ENCODE peak calls at places on chromosomes 12 and 14, in eight cellular contexts. One of them, this sample, is unnamed.

GRCh38 chr14:40784860-40785259 is 821.8 kb upstream of the LRFN5 start:
- DNase-seq in renal cortical epithelial cell: no peak
- DNase-seq in LoVo: no peak
- DNase-seq in amniotic stem cell: no peak
- DNase-seq in posterior cingulate gyrus: no peak
- DNase-seq in NCI-H1105: no peak
- DNase-seq in HTR-8/SVneo: no peak
- DNase-seq in NCI-H1092 treated with DMSO at 0.1 percent for 48 hours: no peak
- DNase-seq in this sample: no peak

GRCh38 chr14:81221579-81222102 is 882 bp upstream of the GTF2A1 start:
- DNase-seq in renal cortical epithelial cell: no peak
- DNase-seq in posterior cingulate gyrus: no peak
- DNase-seq in NCI-H1092 treated with DMSO at 0.1 percent for 48 hours: no peak
- DNase-seq in LoVo: no peak
- DNase-seq in NCI-H1105: no peak
- DNase-seq in HTR-8/SVneo: no peak
- DNase-seq in amniotic stem cell: no peak
- DNase-seq in this sample: peak; percentile 65

GRCh38 chr12:62900686-62901272 is 34.2 kb downstream of the PPM1H start:
- DNase-seq in NCI-H1092 treated with DMSO at 0.1 percent for 48 hours: no peak
- DNase-seq in amniotic stem cell: no peak
- DNase-seq in NCI-H1105: no peak
- DNase-seq in HTR-8/SVneo: no peak
- DNase-seq in LoVo: no peak
- DNase-seq in renal cortical epithelial cell: no peak
- DNase-seq in posterior cingulate gyrus: no peak
- DNase-seq in this sample: no peak

GRCh38 chr14:105300542-105301102 is at the start of gene BRF1:
- DNase-seq in renal cortical epithelial cell: peak; percentile 67
- DNase-seq in LoVo: peak; percentile 96
- DNase-seq in amniotic stem cell: peak; percentile 87
- DNase-seq in NCI-H1092 treated with DMSO at 0.1 percent for 48 hours: peak; percentile 93
- DNase-seq in posterior cingulate gyrus: peak; percentile 74
- DNase-seq in HTR-8/SVneo: peak; percentile 95
- DNase-seq in NCI-H1105: peak; percentile 91
- DNase-seq in this sample: peak; percentile 39

GRCh38 chr12:47095446-47096236 is 15.9 kb upstream of the AMIGO2 start:
- DNase-seq in NCI-H1092 treated with DMSO at 0.1 percent for 48 hours: no peak
- DNase-seq in posterior cingulate gyrus: no peak
- DNase-seq in renal cortical epithelial cell: peak; percentile 85
- DNase-seq in HTR-8/SVneo: peak; percentile 51
- DNase-seq in NCI-H1105: no peak
- DNase-seq in amniotic stem cell: no peak
- DNase-seq in LoVo: peak; percentile 66
- DNase-seq in this sample: no peak

GRCh38 chr12:78651755-78652154 is 212.8 kb upstream of the SYT1 start:
- DNase-seq in amniotic stem cell: no peak
- DNase-seq in NCI-H1105: no peak
- DNase-seq in HTR-8/SVneo: no peak
- DNase-seq in posterior cingulate gyrus: no peak
- DNase-seq in LoVo: no peak
- DNase-seq in NCI-H1092 treated with DMSO at 0.1 percent for 48 hours: no peak
- DNase-seq in renal cortical epithelial cell: no peak
- DNase-seq in this sample: no peak

GRCh38 chr12:49098035-49098451 is 3.4 kb upstream of the DHH start:
- DNase-seq in LoVo: peak; percentile 42
- DNase-seq in NCI-H1092 treated with DMSO at 0.1 percent for 48 hours: no peak
- DNase-seq in posterior cingulate gyrus: peak; percentile 71
- DNase-seq in HTR-8/SVneo: peak; percentile 53
- DNase-seq in renal cortical epithelial cell: peak; percentile 31
- DNase-seq in NCI-H1105: peak; percentile 7
- DNase-seq in amniotic stem cell: no peak
- DNase-seq in this sample: peak; percentile 2

GRCh38 chr14:54104746-54105145 is 148.1 kb upstream of the BMP4 start:
- DNase-seq in renal cortical epithelial cell: no peak
- DNase-seq in LoVo: no peak
- DNase-seq in amniotic stem cell: no peak
- DNase-seq in HTR-8/SVneo: no peak
- DNase-seq in posterior cingulate gyrus: no peak
- DNase-seq in NCI-H1092 treated with DMSO at 0.1 percent for 48 hours: no peak
- DNase-seq in NCI-H1105: no peak
- DNase-seq in this sample: no peak

GRCh38 chr14:89129570-89129969 is 287.5 kb downstream of the FOXN3 start:
- DNase-seq in renal cortical epithelial cell: no peak
- DNase-seq in HTR-8/SVneo: no peak
- DNase-seq in amniotic stem cell: no peak
- DNase-seq in LoVo: no peak
- DNase-seq in posterior cingulate gyrus: no peak
- DNase-seq in NCI-H1105: no peak
- DNase-seq in NCI-H1092 treated with DMSO at 0.1 percent for 48 hours: no peak
- DNase-seq in this sample: no peak

GRCh38 chr14:20603813-20604212 is 12.6 kb upstream of the RNASE12 start:
- DNase-seq in LoVo: no peak
- DNase-seq in NCI-H1092 treated with DMSO at 0.1 percent for 48 hours: no peak
- DNase-seq in amniotic stem cell: no peak
- DNase-seq in HTR-8/SVneo: no peak
- DNase-seq in posterior cingulate gyrus: no peak
- DNase-seq in NCI-H1105: no peak
- DNase-seq in renal cortical epithelial cell: no peak
- DNase-seq in this sample: no peak

GRCh38 chr12:105942316-105942715 is 196.4 kb downstream of the NUAK1 start:
- DNase-seq in renal cortical epithelial cell: no peak
- DNase-seq in NCI-H1092 treated with DMSO at 0.1 percent for 48 hours: no peak
- DNase-seq in amniotic stem cell: no peak
- DNase-seq in NCI-H1105: no peak
- DNase-seq in posterior cingulate gyrus: no peak
- DNase-seq in HTR-8/SVneo: no peak
- DNase-seq in LoVo: no peak
- DNase-seq in this sample: no peak

GRCh38 chr12:1131811-1132224 is 140.8 kb downstream of the ERC1 start:
- DNase-seq in renal cortical epithelial cell: no peak
- DNase-seq in amniotic stem cell: no peak
- DNase-seq in NCI-H1092 treated with DMSO at 0.1 percent for 48 hours: peak; percentile 7
- DNase-seq in LoVo: no peak
- DNase-seq in posterior cingulate gyrus: no peak
- DNase-seq in NCI-H1105: no peak
- DNase-seq in HTR-8/SVneo: no peak
- DNase-seq in this sample: no peak

GRCh38 chr14:23910081-23910875 is 43.3 kb upstream of the DHRS4 start:
- DNase-seq in renal cortical epithelial cell: peak; percentile 38
- DNase-seq in posterior cingulate gyrus: peak; percentile 45
- DNase-seq in NCI-H1105: peak; percentile 39
- DNase-seq in HTR-8/SVneo: peak; percentile 60
- DNase-seq in LoVo: peak; percentile 56
- DNase-seq in amniotic stem cell: peak; percentile 45
- DNase-seq in NCI-H1092 treated with DMSO at 0.1 percent for 48 hours: peak; percentile 46
- DNase-seq in this sample: peak; percentile 54

GRCh38 chr14:55350461-55350860 is 61.2 kb downstream of the ATG14 start:
- DNase-seq in NCI-H1092 treated with DMSO at 0.1 percent for 48 hours: no peak
- DNase-seq in posterior cingulate gyrus: no peak
- DNase-seq in amniotic stem cell: no peak
- DNase-seq in renal cortical epithelial cell: no peak
- DNase-seq in HTR-8/SVneo: no peak
- DNase-seq in NCI-H1105: no peak
- DNase-seq in LoVo: no peak
- DNase-seq in this sample: no peak

GRCh38 chr14:81437226-81437625 is 37.1 kb upstream of the STON2 start:
- DNase-seq in LoVo: no peak
- DNase-seq in renal cortical epithelial cell: no peak
- DNase-seq in NCI-H1092 treated with DMSO at 0.1 percent for 48 hours: no peak
- DNase-seq in posterior cingulate gyrus: no peak
- DNase-seq in NCI-H1105: no peak
- DNase-seq in HTR-8/SVneo: no peak
- DNase-seq in amniotic stem cell: no peak
- DNase-seq in this sample: no peak

GRCh38 chr12:112218150-112218549 is 92.8 kb downstream of the TRAFD1 start:
- DNase-seq in NCI-H1092 treated with DMSO at 0.1 percent for 48 hours: no peak
- DNase-seq in LoVo: no peak
- DNase-seq in posterior cingulate gyrus: no peak
- DNase-seq in HTR-8/SVneo: no peak
- DNase-seq in amniotic stem cell: no peak
- DNase-seq in renal cortical epithelial cell: no peak
- DNase-seq in NCI-H1105: no peak
- DNase-seq in this sample: no peak

GRCh38 chr12:94875525-94875924 is 128.0 kb downstream of the NDUFA12 start:
- DNase-seq in LoVo: peak; percentile 49
- DNase-seq in NCI-H1092 treated with DMSO at 0.1 percent for 48 hours: peak; percentile 67
- DNase-seq in renal cortical epithelial cell: peak; percentile 65
- DNase-seq in amniotic stem cell: no peak
- DNase-seq in posterior cingulate gyrus: no peak
- DNase-seq in NCI-H1105: peak; percentile 6
- DNase-seq in HTR-8/SVneo: no peak
- DNase-seq in this sample: peak; percentile 39

GRCh38 chr12:1808036-1808797 is 12.1 kb upstream of the LRTM2 start:
- DNase-seq in NCI-H1092 treated with DMSO at 0.1 percent for 48 hours: no peak
- DNase-seq in HTR-8/SVneo: no peak
- DNase-seq in LoVo: no peak
- DNase-seq in renal cortical epithelial cell: no peak
- DNase-seq in amniotic stem cell: no peak
- DNase-seq in posterior cingulate gyrus: no peak
- DNase-seq in NCI-H1105: no peak
- DNase-seq in this sample: no peak

GRCh38 chr14:28867571-28867970 is 101.0 kb downstream of the FOXG1 start:
- DNase-seq in posterior cingulate gyrus: no peak
- DNase-seq in NCI-H1092 treated with DMSO at 0.1 percent for 48 hours: no peak
- DNase-seq in LoVo: no peak
- DNase-seq in amniotic stem cell: no peak
- DNase-seq in HTR-8/SVneo: no peak
- DNase-seq in NCI-H1105: no peak
- DNase-seq in renal cortical epithelial cell: no peak
- DNase-seq in this sample: no peak

GRCh38 chr12:70837026-70837425 is 83.5 kb downstream of the PTPRR start:
- DNase-seq in posterior cingulate gyrus: no peak
- DNase-seq in NCI-H1105: no peak
- DNase-seq in NCI-H1092 treated with DMSO at 0.1 percent for 48 hours: no peak
- DNase-seq in renal cortical epithelial cell: no peak
- DNase-seq in amniotic stem cell: no peak
- DNase-seq in HTR-8/SVneo: no peak
- DNase-seq in LoVo: no peak
- DNase-seq in this sample: no peak

GRCh38 chr14:90443161-90444076 is 46.6 kb downstream of the CALM1 start:
- DNase-seq in NCI-H1092 treated with DMSO at 0.1 percent for 48 hours: no peak
- DNase-seq in renal cortical epithelial cell: peak; percentile 56
- DNase-seq in HTR-8/SVneo: no peak
- DNase-seq in LoVo: no peak
- DNase-seq in posterior cingulate gyrus: no peak
- DNase-seq in amniotic stem cell: no peak
- DNase-seq in NCI-H1105: no peak
- DNase-seq in this sample: no peak

GRCh38 chr14:65302571-65303184 is 109.9 kb upstream of the FUT8 start:
- DNase-seq in posterior cingulate gyrus: no peak
- DNase-seq in HTR-8/SVneo: no peak
- DNase-seq in NCI-H1105: peak; percentile 66
- DNase-seq in LoVo: peak; percentile 27
- DNase-seq in NCI-H1092 treated with DMSO at 0.1 percent for 48 hours: peak; percentile 35
- DNase-seq in amniotic stem cell: no peak
- DNase-seq in renal cortical epithelial cell: peak; percentile 62
- DNase-seq in this sample: no peak

GRCh38 chr12:76265424-76266180 is 82.6 kb downstream of the BBS10 start:
- DNase-seq in amniotic stem cell: no peak
- DNase-seq in NCI-H1092 treated with DMSO at 0.1 percent for 48 hours: no peak
- DNase-seq in HTR-8/SVneo: no peak
- DNase-seq in renal cortical epithelial cell: no peak
- DNase-seq in NCI-H1105: no peak
- DNase-seq in LoVo: no peak
- DNase-seq in posterior cingulate gyrus: no peak
- DNase-seq in this sample: no peak

GRCh38 chr12:131775124-131775903 is 52.9 kb upstream of the MMP17 start:
- DNase-seq in HTR-8/SVneo: no peak
- DNase-seq in amniotic stem cell: no peak
- DNase-seq in NCI-H1092 treated with DMSO at 0.1 percent for 48 hours: no peak
- DNase-seq in NCI-H1105: no peak
- DNase-seq in LoVo: no peak
- DNase-seq in posterior cingulate gyrus: no peak
- DNase-seq in renal cortical epithelial cell: no peak
- DNase-seq in this sample: no peak

GRCh38 chr12:66647034-66647691 is 31.7 kb downstream of the GRIP1 start:
- DNase-seq in NCI-H1092 treated with DMSO at 0.1 percent for 48 hours: no peak
- DNase-seq in renal cortical epithelial cell: peak; percentile 98
- DNase-seq in amniotic stem cell: peak; percentile 54
- DNase-seq in LoVo: no peak
- DNase-seq in HTR-8/SVneo: peak; percentile 45
- DNase-seq in posterior cingulate gyrus: no peak
- DNase-seq in NCI-H1105: no peak
- DNase-seq in this sample: no peak

GRCh38 chr12:97757431-97758091 is 295.0 kb downstream of the RMST start:
- DNase-seq in posterior cingulate gyrus: no peak
- DNase-seq in HTR-8/SVneo: no peak
- DNase-seq in renal cortical epithelial cell: no peak
- DNase-seq in LoVo: no peak
- DNase-seq in NCI-H1105: no peak
- DNase-seq in amniotic stem cell: no peak
- DNase-seq in NCI-H1092 treated with DMSO at 0.1 percent for 48 hours: no peak
- DNase-seq in this sample: no peak

GRCh38 chr14:23573384-23573783 is 5.2 kb downstream of the JPH4 start:
- DNase-seq in renal cortical epithelial cell: no peak
- DNase-seq in amniotic stem cell: no peak
- DNase-seq in NCI-H1092 treated with DMSO at 0.1 percent for 48 hours: no peak
- DNase-seq in HTR-8/SVneo: no peak
- DNase-seq in NCI-H1105: peak; percentile 72
- DNase-seq in LoVo: no peak
- DNase-seq in posterior cingulate gyrus: no peak
- DNase-seq in this sample: no peak

GRCh38 chr12:45651029-45651428 is 78.5 kb upstream of the ARID2 start:
- DNase-seq in posterior cingulate gyrus: no peak
- DNase-seq in HTR-8/SVneo: no peak
- DNase-seq in LoVo: no peak
- DNase-seq in NCI-H1092 treated with DMSO at 0.1 percent for 48 hours: no peak
- DNase-seq in NCI-H1105: no peak
- DNase-seq in amniotic stem cell: no peak
- DNase-seq in renal cortical epithelial cell: no peak
- DNase-seq in this sample: no peak

GRCh38 chr14:60931206-60931605 is 49.7 kb downstream of the TRMT5 start:
- DNase-seq in LoVo: no peak
- DNase-seq in HTR-8/SVneo: no peak
- DNase-seq in amniotic stem cell: no peak
- DNase-seq in NCI-H1105: peak; percentile 90
- DNase-seq in NCI-H1092 treated with DMSO at 0.1 percent for 48 hours: peak; percentile 44
- DNase-seq in renal cortical epithelial cell: no peak
- DNase-seq in posterior cingulate gyrus: no peak
- DNase-seq in this sample: peak; percentile 39

GRCh38 chr14:50530358-50530757 is 2.0 kb downstream of the MAP4K5 start:
- DNase-seq in posterior cingulate gyrus: no peak
- DNase-seq in LoVo: no peak
- DNase-seq in NCI-H1092 treated with DMSO at 0.1 percent for 48 hours: no peak
- DNase-seq in renal cortical epithelial cell: peak; percentile 67
- DNase-seq in amniotic stem cell: no peak
- DNase-seq in HTR-8/SVneo: no peak
- DNase-seq in NCI-H1105: no peak
- DNase-seq in this sample: no peak

GRCh38 chr14:104087981-104088850 is 2.7 kb downstream of the ASPG start:
- DNase-seq in renal cortical epithelial cell: no peak
- DNase-seq in LoVo: no peak
- DNase-seq in HTR-8/SVneo: no peak
- DNase-seq in posterior cingulate gyrus: no peak
- DNase-seq in amniotic stem cell: no peak
- DNase-seq in NCI-H1105: no peak
- DNase-seq in NCI-H1092 treated with DMSO at 0.1 percent for 48 hours: no peak
- DNase-seq in this sample: no peak

GRCh38 chr14:93785423-93785822 is 2.9 kb downstream of the PRIMA1 start:
- DNase-seq in amniotic stem cell: no peak
- DNase-seq in LoVo: no peak
- DNase-seq in posterior cingulate gyrus: no peak
- DNase-seq in HTR-8/SVneo: no peak
- DNase-seq in NCI-H1105: no peak
- DNase-seq in NCI-H1092 treated with DMSO at 0.1 percent for 48 hours: no peak
- DNase-seq in renal cortical epithelial cell: no peak
- DNase-seq in this sample: no peak

GRCh38 chr12:113961921-113962710 is 4.0 kb downstream of the RBM19 start:
- DNase-seq in renal cortical epithelial cell: peak; percentile 79
- DNase-seq in posterior cingulate gyrus: no peak
- DNase-seq in HTR-8/SVneo: no peak
- DNase-seq in NCI-H1105: no peak
- DNase-seq in NCI-H1092 treated with DMSO at 0.1 percent for 48 hours: no peak
- DNase-seq in amniotic stem cell: no peak
- DNase-seq in LoVo: no peak
- DNase-seq in this sample: no peak

GRCh38 chr12:123305160-123305559 is 33.5 kb upstream of the CDK2AP1 start:
- DNase-seq in amniotic stem cell: no peak
- DNase-seq in NCI-H1092 treated with DMSO at 0.1 percent for 48 hours: no peak
- DNase-seq in HTR-8/SVneo: no peak
- DNase-seq in NCI-H1105: no peak
- DNase-seq in posterior cingulate gyrus: no peak
- DNase-seq in renal cortical epithelial cell: no peak
- DNase-seq in LoVo: no peak
- DNase-seq in this sample: no peak

This sample was measured in NCI-H2227 treated with DMSO at 0.1 percent for 48 hours.